ENCODE peak calls at places on chromosomes 4 and X, in five cellular contexts. One of them, this sample, is unnamed.

GRCh38 chrX:1144293-1144692 is 68.2 kb downstream of the CRLF2 start:
- DNase-seq in Caco-2: no peak
- DNase-seq in CD8-positive, alpha-beta T cell: no peak
- DNase-seq in AG10803: no peak
- DNase-seq in neural progenitor cell: no peak
- DNase-seq in this sample: no peak

GRCh38 chr4:124610214-124610613 is 102.3 kb downstream of the ANKRD50 start:
- DNase-seq in Caco-2: no peak
- DNase-seq in CD8-positive, alpha-beta T cell: no peak
- DNase-seq in AG10803: no peak
- DNase-seq in neural progenitor cell: no peak
- DNase-seq in this sample: no peak

GRCh38 chr4:82753238-82753637 is 45.4 kb downstream of the SCD5 start:
- DNase-seq in Caco-2: no peak
- DNase-seq in CD8-positive, alpha-beta T cell: no peak
- DNase-seq in AG10803: no peak
- DNase-seq in neural progenitor cell: no peak
- DNase-seq in this sample: no peak

GRCh38 chrX:154486052-154486395 is 391 bp downstream of the UBL4A start:
- DNase-seq in Caco-2: no peak
- DNase-seq in CD8-positive, alpha-beta T cell: peak; percentile 3
- DNase-seq in AG10803: no peak
- DNase-seq in neural progenitor cell: no peak
- DNase-seq in this sample: no peak

GRCh38 chr4:177239878-177240277 is 69.8 kb upstream of the NEIL3 start:
- DNase-seq in Caco-2: no peak
- DNase-seq in CD8-positive, alpha-beta T cell: no peak
- DNase-seq in AG10803: no peak
- DNase-seq in neural progenitor cell: no peak
- DNase-seq in this sample: no peak

GRCh38 chrX:1361275-1361674 is 24.7 kb downstream of the IL3RA start:
- DNase-seq in Caco-2: no peak
- DNase-seq in CD8-positive, alpha-beta T cell: no peak
- DNase-seq in AG10803: no peak
- DNase-seq in neural progenitor cell: no peak
- DNase-seq in this sample: no peak

GRCh38 chrX:149825424-149825823 is 43.7 kb downstream of the MAGEA9 start:
- DNase-seq in Caco-2: peak; percentile 63
- DNase-seq in CD8-positive, alpha-beta T cell: peak; percentile 19
- DNase-seq in AG10803: no peak
- DNase-seq in neural progenitor cell: peak; percentile 43
- DNase-seq in this sample: no peak

GRCh38 chr4:8538703-8539567 is 41.3 kb upstream of the GPR78 start:
- DNase-seq in Caco-2: no peak
- DNase-seq in CD8-positive, alpha-beta T cell: no peak
- DNase-seq in AG10803: peak; percentile 72
- DNase-seq in neural progenitor cell: no peak
- DNase-seq in this sample: no peak

GRCh38 chrX:15781964-15782711 is 8.1 kb upstream of the ZRSR2 start:
- DNase-seq in Caco-2: no peak
- DNase-seq in CD8-positive, alpha-beta T cell: no peak
- DNase-seq in AG10803: peak; percentile 2
- DNase-seq in neural progenitor cell: no peak
- DNase-seq in this sample: no peak

GRCh38 chrX:15116900-15117299 is 153.0 kb downstream of the ASB9 start:
- DNase-seq in Caco-2: no peak
- DNase-seq in CD8-positive, alpha-beta T cell: no peak
- DNase-seq in AG10803: no peak
- DNase-seq in neural progenitor cell: no peak
- DNase-seq in this sample: no peak

GRCh38 chr4:155506761-155507160 is 130.0 kb upstream of the MAP9 start:
- DNase-seq in Caco-2: no peak
- DNase-seq in CD8-positive, alpha-beta T cell: no peak
- DNase-seq in AG10803: no peak
- DNase-seq in neural progenitor cell: no peak
- DNase-seq in this sample: no peak
- H3K4me3 ChIP-seq in Caco-2: no peak overlapping the region
- H3K4me3 ChIP-seq in CD8-positive, alpha-beta T cell: no peak overlapping the region
- H3K4me3 ChIP-seq in AG10803: no peak overlapping the region
- H3K4me3 ChIP-seq in neural progenitor cell: no peak overlapping the region
- H3K4me3 ChIP-seq in this sample: no peak overlapping the region

GRCh38 chr4:140368686-140369085 is 4.8 kb upstream of the SCOC start:
- DNase-seq in Caco-2: no peak
- DNase-seq in CD8-positive, alpha-beta T cell: no peak
- DNase-seq in AG10803: no peak
- DNase-seq in neural progenitor cell: no peak
- DNase-seq in this sample: no peak

GRCh38 chr4:140373328-140374129 is at the start of gene SCOC:
- DNase-seq in Caco-2: peak; percentile 99
- DNase-seq in CD8-positive, alpha-beta T cell: peak; percentile 93
- DNase-seq in AG10803: peak; percentile 99
- DNase-seq in neural progenitor cell: peak; percentile 99
- DNase-seq in this sample: peak; percentile 98

GRCh38 chr4:140374130-140374477 is 658 bp downstream of the SCOC start:
- DNase-seq in Caco-2: no peak
- DNase-seq in CD8-positive, alpha-beta T cell: no peak
- DNase-seq in AG10803: peak; percentile 17
- DNase-seq in neural progenitor cell: no peak
- DNase-seq in this sample: no peak

GRCh38 chr4:140367738-140368137 is 5.7 kb upstream of the SCOC start:
- DNase-seq in Caco-2: no peak
- DNase-seq in CD8-positive, alpha-beta T cell: no peak
- DNase-seq in AG10803: peak; percentile 38
- DNase-seq in neural progenitor cell: no peak
- DNase-seq in this sample: no peak

DNA sequence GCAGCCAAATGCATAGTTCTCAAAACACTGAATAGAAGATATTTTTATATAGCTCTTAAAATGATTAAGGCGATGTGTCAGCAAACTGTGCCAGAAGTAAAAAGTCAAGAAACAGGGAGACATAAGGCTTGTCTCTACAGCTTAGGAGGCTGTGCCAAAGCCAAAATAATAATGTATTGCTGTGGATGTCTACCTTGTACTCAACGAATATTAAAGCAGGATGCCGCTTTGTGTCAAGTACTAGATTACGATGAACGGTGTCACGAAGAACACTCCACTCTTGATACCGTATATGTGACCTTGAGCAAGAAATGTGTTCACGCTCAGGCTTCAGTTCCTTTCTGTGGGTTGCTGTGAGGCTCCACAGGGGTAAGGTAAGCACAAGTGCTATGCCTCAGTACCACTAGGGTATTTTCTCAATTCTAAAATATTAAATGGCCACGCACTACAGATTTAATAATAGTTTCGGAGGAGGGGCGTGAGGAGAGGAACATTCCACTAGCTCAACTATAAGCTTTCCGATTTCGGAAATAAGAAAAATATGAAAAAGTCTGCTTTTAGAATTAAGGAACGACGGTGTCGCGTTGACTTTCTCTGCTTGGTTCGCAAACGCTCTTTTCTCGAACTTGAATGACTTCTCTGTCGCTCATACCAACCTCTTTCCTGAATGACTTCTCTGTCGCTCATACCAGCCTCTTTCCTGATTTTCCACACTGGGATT is 679 bp upstream of the SCOC start:
- DNase-seq in Caco-2: no peak
- DNase-seq in CD8-positive, alpha-beta T cell: no peak
- DNase-seq in AG10803: peak; percentile 12
- DNase-seq in neural progenitor cell: peak; percentile 12
- DNase-seq in this sample: no peak
- TF ChIP-seq CTCF in Caco-2: no peak
- TF ChIP-seq CTCF in CD8-positive, alpha-beta T cell: peak; percentile 40
- TF ChIP-seq CTCF in AG10803: no peak
- TF ChIP-seq CTCF in neural progenitor cell: peak; percentile 19
- TF ChIP-seq CTCF in this sample: peak; percentile 16

GRCh38 chr4:122577808-122578781 is 42.8 kb downstream of the IL21 start:
- DNase-seq in Caco-2: peak; percentile 57
- DNase-seq in CD8-positive, alpha-beta T cell: peak; percentile 34
- DNase-seq in AG10803: peak; percentile 67
- DNase-seq in neural progenitor cell: peak; percentile 57
- DNase-seq in this sample: no peak
- H3K4me3 ChIP-seq in Caco-2: no peak overlapping the region
- H3K4me3 ChIP-seq in CD8-positive, alpha-beta T cell: no peak overlapping the region
- H3K4me3 ChIP-seq in AG10803: no peak overlapping the region
- H3K4me3 ChIP-seq in neural progenitor cell: no peak overlapping the region
- H3K4me3 ChIP-seq in this sample: no peak overlapping the region

GRCh38 chr4:93813092-93813491 is 15.5 kb upstream of the ATOH1 start:
- DNase-seq in Caco-2: no peak
- DNase-seq in CD8-positive, alpha-beta T cell: no peak
- DNase-seq in AG10803: no peak
- DNase-seq in neural progenitor cell: no peak
- DNase-seq in this sample: no peak
- TF ChIP-seq CTCF in Caco-2: no peak
- TF ChIP-seq CTCF in CD8-positive, alpha-beta T cell: no peak
- TF ChIP-seq CTCF in AG10803: no peak
- TF ChIP-seq CTCF in neural progenitor cell: no peak
- TF ChIP-seq CTCF in this sample: no peak

GRCh38 chr4:6573551-6573950 is 1.4 kb upstream of the MAN2B2 start:
- DNase-seq in Caco-2: no peak
- DNase-seq in CD8-positive, alpha-beta T cell: no peak
- DNase-seq in AG10803: no peak
- DNase-seq in neural progenitor cell: no peak
- DNase-seq in this sample: no peak

GRCh38 chr4:6576512-6576911 is 1.5 kb downstream of the MAN2B2 start:
- DNase-seq in Caco-2: no peak
- DNase-seq in CD8-positive, alpha-beta T cell: no peak
- DNase-seq in AG10803: no peak
- DNase-seq in neural progenitor cell: no peak
- DNase-seq in this sample: no peak

GRCh38 chr4:6575503-6576240 is 683 bp downstream of the MAN2B2 start:
- DNase-seq in Caco-2: no peak
- DNase-seq in CD8-positive, alpha-beta T cell: no peak
- DNase-seq in AG10803: no peak
- DNase-seq in neural progenitor cell: no peak
- DNase-seq in this sample: no peak

GRCh38 chr4:6573986-6574746 is 823 bp upstream of the MAN2B2 start:
- DNase-seq in Caco-2: no peak
- DNase-seq in CD8-positive, alpha-beta T cell: no peak
- DNase-seq in AG10803: no peak
- DNase-seq in neural progenitor cell: no peak
- DNase-seq in this sample: no peak

GRCh38 chr4:6574747-6575502 is at the start of gene MAN2B2:
- DNase-seq in Caco-2: peak; percentile 85
- DNase-seq in CD8-positive, alpha-beta T cell: peak; percentile 75
- DNase-seq in AG10803: peak; percentile 67
- DNase-seq in neural progenitor cell: peak; percentile 94
- DNase-seq in this sample: peak; percentile 22
- H3K4me3 ChIP-seq in Caco-2: peak within 1 kb of the TSS; percentile 88
- H3K4me3 ChIP-seq in CD8-positive, alpha-beta T cell: peak within 1 kb of the TSS; percentile 99
- H3K4me3 ChIP-seq in AG10803: peak within 1 kb of the TSS; percentile 93
- H3K4me3 ChIP-seq in neural progenitor cell: peak within 1 kb of the TSS; percentile 92
- H3K4me3 ChIP-seq in this sample: peak within 1 kb of the TSS; percentile 84

This sample was measured in retinal pigment epithelial cell.